ENCODE peak calls at places on chromosomes 6 and 20, in six cellular contexts. P, Z, T, Q, M and N are unnamed samples.

GRCh38 chr6:128719786-128720185 is 163.2 kb upstream of the LAMA2 start:
- DNase-seq in T (no peak), Q (no peak), P (no peak), Z (no peak), M (no peak), N (no peak)

GRCh38 chr6:114419175-114419574 is 76.4 kb upstream of the HS3ST5 start:
- DNase-seq in M (no peak), T (peak; percentile 64), Q (no peak), P (no peak), Z (no peak), N (peak; percentile 38)

GRCh38 chr6:50836231-50836630 is 17.6 kb downstream of the TFAP2B start:
- DNase-seq in M (no peak), P (no peak), T (no peak), Z (no peak), Q (no peak), N (no peak)

GRCh38 chr6:14441371-14441781 is 323.8 kb downstream of the CD83 start:
- DNase-seq in M (peak; percentile 46), Q (peak; percentile 91), T (no peak), Z (no peak), P (peak; percentile 72), N (no peak)

GRCh38 chr6:158642097-158642601 is 2.4 kb downstream of the DYNLT1 start:
- DNase-seq in Q (peak; percentile 64), M (no peak), Z (no peak), P (peak; percentile 92), T (no peak), N (no peak)

GRCh38 chr6:33191383-33192104 is 723 bp downstream of the COL11A2 start:
- DNase-seq in T (no peak), Z (no peak), P (no peak), Q (no peak), M (no peak), N (no peak)

GRCh38 chr6:33014841-33015634 is 5.6 kb upstream of the HLA-DOA start:
- DNase-seq in T (peak; percentile 93), Z (peak; percentile 51), M (peak; percentile 61), Q (peak; percentile 84), P (peak; percentile 91), N (peak; percentile 73)

GRCh38 chr6:41672016-41672415 is 33.7 kb downstream of the MDFI start:
- DNase-seq in M (no peak), Q (no peak), T (no peak), P (no peak), Z (no peak), N (no peak)

GRCh38 chr6:150249261-150249660 is 106.4 kb downstream of the PPP1R14C start:
- DNase-seq in Z (no peak), P (no peak), Q (peak; percentile 78), T (no peak), M (no peak), N (no peak)

GRCh38 chr6:38508894-38509293 is 130.8 kb downstream of the BTBD9 start:
- DNase-seq in Q (peak; percentile 14), M (no peak), T (no peak), Z (no peak), P (peak; percentile 81), N (no peak)

GRCh38 chr20:11894072-11894471 is 23.6 kb upstream of the BTBD3 start:
- DNase-seq in Z (no peak), P (no peak), Q (no peak), M (no peak), T (no peak), N (no peak)

GRCh38 chr20:42270539-42270938 is 652.4 kb upstream of the CHD6 start:
- DNase-seq in M (no peak), Z (no peak), P (no peak), T (no peak), Q (no peak), N (no peak)

GRCh38 chr6:37279366-37280134 is 21.6 kb upstream of the TMEM217 start:
- DNase-seq in Q (peak; percentile 87), M (no peak), Z (no peak), P (peak; percentile 80), T (no peak), N (no peak)

GRCh38 chr6:154752015-154752414 is 18.8 kb downstream of the SCAF8 start:
- DNase-seq in Q (no peak), P (no peak), Z (no peak), M (no peak), T (no peak), N (no peak)

GRCh38 chr6:32973144-32973854 is 4.9 kb downstream of the BRD2 start:
- DNase-seq in M (peak; percentile 50), T (peak; percentile 78), Q (peak; percentile 31), P (no peak), Z (no peak), N (peak; percentile 40)

GRCh38 chr20:40749985-40750506 is 61.0 kb upstream of the MAFB start:
- DNase-seq in T (no peak), Z (no peak), P (no peak), M (no peak), Q (no peak), N (no peak)

GRCh38 chr20:53660078-53660909 is 66.7 kb upstream of the ZNF217 start:
- DNase-seq in P (peak; percentile 68), Z (no peak), M (peak; percentile 48), Q (peak; percentile 34), T (peak; percentile 71), N (peak; percentile 38)

GRCh38 chr20:59933849-59934585 is 580 bp upstream of the SYCP2 start:
- DNase-seq in Q (peak; percentile 62), T (peak; percentile 75), Z (peak; percentile 75), P (peak; percentile 59), M (peak; percentile 74), N (peak; percentile 85)

GRCh38 chr6:105798057-105798456 is 288.1 kb upstream of the PRDM1 start:
- DNase-seq in Q (peak; percentile 94), P (peak; percentile 92), T (no peak), M (peak; percentile 56), Z (no peak), N (no peak)

GRCh38 chr20:10642859-10643559 is 30.8 kb downstream of the JAG1 start:
- DNase-seq in P (no peak), Q (no peak), T (no peak), Z (no peak), M (no peak), N (no peak)

GRCh38 chr6:140879861-140880260 is 1252.9 kb upstream of the GJE1 start:
- DNase-seq in M (no peak), Q (peak; percentile 72), T (no peak), Z (no peak), P (peak; percentile 93), N (no peak)

GRCh38 chr6:96211341-96211740 is 195.6 kb downstream of the FUT9 start:
- DNase-seq in M (no peak), T (no peak), P (no peak), Q (no peak), Z (no peak), N (no peak)

GRCh38 chr6:96213768-96214167 is 198.0 kb downstream of the FUT9 start:
- DNase-seq in M (no peak), T (no peak), P (no peak), Q (no peak), Z (no peak), N (no peak)

DNA sequence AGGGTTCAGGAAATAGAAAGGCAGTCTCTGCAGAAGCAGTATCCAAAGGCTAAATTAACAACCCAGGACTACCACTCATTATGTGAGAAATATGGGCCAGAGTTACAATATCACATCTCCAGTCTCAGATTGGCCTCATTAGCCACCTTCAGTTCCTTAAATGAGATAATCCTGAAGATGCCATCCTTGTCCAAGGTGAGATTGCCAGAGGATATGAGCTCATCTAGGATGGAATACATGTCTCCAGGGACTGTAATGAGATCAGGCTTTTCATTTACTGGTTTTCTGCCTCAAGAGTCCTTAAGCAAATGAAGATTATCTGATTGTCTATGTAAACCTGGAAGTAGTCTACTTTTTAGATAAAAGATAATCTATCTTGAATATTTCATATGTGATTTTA is 196.3 kb downstream of the FUT9 start:
- DNase-seq in P (no peak), M (no peak), Z (no peak), Q (no peak), T (no peak), N (no peak)
- TF ChIP-seq CTCF in P (no peak), M (no peak), Z (no peak), Q (no peak), T (no peak), N (no peak)

GRCh38 chr6:166505133-166505905 is 81.2 kb downstream of the RAMACL start:
- DNase-seq in T (no peak), Q (no peak), M (no peak), P (no peak), Z (no peak), N (no peak)
- TF ChIP-seq CTCF in T (no peak), Q (no peak), M (no peak), P (no peak), Z (no peak), N (no peak)

GRCh38 chr6:88517737-88518136 is 351.6 kb upstream of the CNR1 start:
- DNase-seq in M (no peak), Q (no peak), Z (no peak), T (no peak), P (no peak), N (no peak)

GRCh38 chr6:88512951-88513350 is 346.8 kb upstream of the CNR1 start:
- DNase-seq in T (no peak), Q (no peak), Z (no peak), P (no peak), M (no peak), N (no peak)

GRCh38 chr6:88519227-88520019 is 353.3 kb upstream of the CNR1 start:
- DNase-seq in P (no peak), T (no peak), Z (no peak), M (no peak), Q (no peak), N (no peak)

DNA sequence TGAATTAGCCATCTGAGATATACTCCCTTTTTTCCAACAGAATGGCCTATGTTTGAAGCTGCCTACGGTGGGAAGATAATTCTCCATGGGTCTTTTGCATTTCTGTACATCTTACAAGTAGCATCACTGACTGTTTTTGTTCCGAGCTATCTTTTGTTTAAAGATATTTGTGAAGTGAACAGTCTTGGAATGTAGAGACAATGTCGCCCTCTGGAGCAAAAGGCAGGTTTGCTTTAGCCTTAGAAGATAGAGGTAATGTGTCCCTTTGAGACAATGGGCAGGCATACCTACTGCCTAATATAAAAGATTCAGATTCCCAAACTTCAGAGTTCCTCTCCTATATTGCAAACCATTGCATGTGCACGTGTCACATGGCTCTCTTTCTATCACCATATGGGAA is 347.8 kb upstream of the CNR1 start:
- DNase-seq in P (no peak), Q (no peak), Z (no peak), T (no peak), M (no peak), N (no peak)
- TF ChIP-seq CTCF in P (no peak), Q (peak; percentile 14), Z (no peak), T (no peak), M (no peak), N (peak; percentile 6)

DNA sequence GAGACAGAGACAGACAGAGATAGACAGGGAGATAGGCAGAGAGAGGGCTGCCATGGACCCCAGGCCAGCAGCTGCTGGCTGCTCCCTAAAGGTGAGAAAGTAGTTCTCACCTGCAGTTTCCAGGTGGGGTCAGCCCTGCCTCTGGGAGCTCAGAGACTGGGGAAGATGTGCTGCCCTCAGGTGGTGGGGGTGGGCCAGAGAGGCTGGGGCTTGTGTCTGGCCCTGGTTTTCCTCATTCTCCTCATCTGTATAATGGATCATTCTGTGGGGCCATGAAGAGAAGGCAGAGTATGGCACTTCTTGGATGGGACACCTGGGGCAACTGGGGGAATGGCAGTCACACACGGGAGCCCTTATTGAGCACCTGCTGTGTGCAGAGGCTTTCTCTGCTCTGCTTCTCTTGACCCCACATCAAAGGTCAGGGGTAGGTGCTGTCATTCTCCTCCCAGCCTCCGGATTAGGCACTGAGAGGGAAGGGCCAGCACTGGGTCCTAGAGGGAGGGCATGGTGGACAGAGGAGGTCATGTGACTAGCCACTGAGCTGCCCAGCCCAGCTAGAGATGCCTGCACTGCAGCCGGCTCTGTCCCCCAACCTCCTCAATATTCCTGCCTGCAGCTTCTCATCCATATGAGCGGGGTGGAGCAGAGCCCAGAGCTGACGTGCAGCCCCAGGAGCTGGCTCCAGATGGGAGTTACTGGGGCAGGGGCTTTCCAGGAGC is 4.1 kb downstream of the ANGPT4 start:
- DNase-seq in Z (no peak), T (no peak), P (no peak), M (no peak), Q (no peak), N (no peak)
- TF ChIP-seq CTCF in Z (no peak), T (no peak), P (no peak), M (no peak), Q (no peak), N (no peak)